ENCODE peak calls at places on chromosomes 13 and 19, in four cellular contexts. X, F, N and C are unnamed samples.

GRCh38 chr19:14021474-14021873 is 6.5 kb upstream of the RLN3 start:
- DNase-seq in X (no peak), N (no peak), F (no peak), C (peak)

GRCh38 chr13:99227909-99228688 is 27.4 kb downstream of the UBAC2 start:
- DNase-seq in X (no peak), N (no peak), F (no peak), C (no peak)

GRCh38 chr19:43984687-43985000 is 656 bp downstream of the ZNF155 start:
- DNase-seq in N (no peak), F (no peak), X (no peak), C (no peak)

GRCh38 chr19:36097036-36097435 is 13.9 kb upstream of the OVOL3 start:
- DNase-seq in N (no peak), X (peak), F (no peak), C (no peak)

GRCh38 chr13:26760835-26761582 is 423 bp upstream of the GPR12 start:
- DNase-seq in X (no peak), N (no peak), F (no peak), C (peak)

GRCh38 chr19:10233946-10234345 is 2.8 kb upstream of the S1PR2 start:
- DNase-seq in X (no peak), N (no peak), F (no peak), C (no peak)

GRCh38 chr13:46010148-46010547 is 42.4 kb downstream of the ZC3H13 start:
- DNase-seq in F (peak), N (no peak), X (peak), C (peak)

GRCh38 chr13:114129649-114130062 is 2.8 kb downstream of the RASA3 start:
- DNase-seq in X (no peak), N (no peak), F (no peak), C (no peak)

GRCh38 chr13:111963031-111963430 is 103.9 kb upstream of the SOX1 start:
- DNase-seq in X (no peak), N (no peak), F (no peak), C (no peak)

GRCh38 chr19:55648657-55649578 is 906 bp downstream of the CCDC106 start:
- DNase-seq in N (no peak), X (no peak), F (no peak), C (no peak)

GRCh38 chr19:46898731-46899130 is 37.9 kb downstream of the ARHGAP35 start:
- DNase-seq in N (no peak), F (peak), X (peak), C (peak)

GRCh38 chr19:10238172-10238783 is 7.1 kb upstream of the S1PR2 start:
- DNase-seq in X (peak), F (no peak), N (no peak), C (no peak)

GRCh38 chr19:33687761-33688656 is 66.3 kb downstream of the CHST8 start:
- DNase-seq in F (no peak), N (no peak), X (no peak), C (no peak)

GRCh38 chr13:75643182-75643581 is 7.1 kb downstream of the LMO7 start:
- DNase-seq in F (no peak), N (no peak), X (no peak), C (no peak)

GRCh38 chr13:52787212-52787611 is 47.6 kb upstream of the CNMD start:
- DNase-seq in F (no peak), N (no peak), X (no peak), C (no peak)

GRCh38 chr19:45883881-45884681 is 1.9 kb downstream of the IRF2BP1 start:
- DNase-seq in F (no peak), N (no peak), X (no peak), C (no peak)

GRCh38 chr19:49019242-49019932 is 2.5 kb upstream of the LHB start:
- DNase-seq in N (peak), X (no peak), F (peak), C (peak)

GRCh38 chr19:49017041-49017665 is at the start of gene LHB:
- DNase-seq in N (no peak), F (no peak), X (no peak), C (peak)

GRCh38 chr19:49016067-49016839 is 638 bp downstream of the LHB start:
- DNase-seq in X (no peak), N (no peak), F (no peak), C (no peak)

GRCh38 chr19:49020342-49020741 is 3.5 kb upstream of the LHB start:
- DNase-seq in N (no peak), F (no peak), X (no peak), C (peak)

DNA sequence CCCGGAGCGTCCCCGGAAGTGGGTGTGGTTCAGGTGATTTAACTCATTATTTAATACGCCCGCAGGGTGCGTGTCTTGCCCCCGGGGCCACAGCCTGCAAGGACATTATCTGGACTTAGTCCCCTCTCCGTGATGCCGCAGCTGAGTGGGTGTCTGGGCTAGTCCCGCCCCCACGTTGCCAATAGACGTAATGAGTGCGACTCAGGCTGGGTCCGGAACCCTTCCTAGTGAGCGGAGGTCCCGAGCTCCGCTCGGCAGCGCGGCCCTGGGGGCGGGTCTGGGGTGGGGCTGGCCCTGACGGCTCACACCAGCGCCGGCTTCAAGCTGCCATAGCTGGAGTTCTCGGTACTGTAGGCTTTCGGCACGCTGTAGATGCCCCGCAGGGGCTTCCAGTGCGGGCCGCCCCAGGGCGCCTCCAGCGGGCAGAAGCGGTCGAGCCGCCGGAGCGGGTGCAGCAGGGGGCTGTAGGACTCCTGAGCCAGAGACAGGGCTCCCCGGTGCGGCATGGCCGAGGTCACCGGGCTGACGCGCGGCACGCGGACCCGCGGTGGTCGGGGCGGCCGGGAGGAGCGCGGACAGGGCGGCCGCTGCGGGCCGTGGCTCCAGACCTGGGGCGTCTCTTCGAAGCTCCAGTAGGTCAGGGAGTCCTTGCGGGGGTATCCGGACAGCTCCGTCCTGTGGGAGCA is 918 bp upstream of the LHB start:
- DNase-seq in F (peak), X (peak), N (peak), C (peak)
- TF ChIP-seq CTCF in F (peak), X (peak), N (peak), C (peak)

GRCh38 chr13:41649659-41650058 is 192.3 kb downstream of the RGCC start:
- DNase-seq in F (peak), X (peak), N (no peak), C (peak)
- TF ChIP-seq CTCF in F (peak), X (peak), N (no peak), C (peak)

GRCh38 chr19:17326595-17326966 is 8.1 kb downstream of the ANO8 start:
- DNase-seq in N (no peak), F (no peak), X (no peak), C (peak)

GRCh38 chr19:17327068-17327653 is 7.5 kb downstream of the ANO8 start:
- DNase-seq in N (no peak), F (no peak), X (no peak), C (no peak)

GRCh38 chr19:17328517-17329060 is 6.1 kb downstream of the ANO8 start:
- DNase-seq in F (no peak), N (peak), X (no peak), C (peak)

GRCh38 chr19:17329061-17329767 is 5.4 kb downstream of the ANO8 start:
- DNase-seq in N (peak), X (no peak), F (no peak), C (peak)

DNA sequence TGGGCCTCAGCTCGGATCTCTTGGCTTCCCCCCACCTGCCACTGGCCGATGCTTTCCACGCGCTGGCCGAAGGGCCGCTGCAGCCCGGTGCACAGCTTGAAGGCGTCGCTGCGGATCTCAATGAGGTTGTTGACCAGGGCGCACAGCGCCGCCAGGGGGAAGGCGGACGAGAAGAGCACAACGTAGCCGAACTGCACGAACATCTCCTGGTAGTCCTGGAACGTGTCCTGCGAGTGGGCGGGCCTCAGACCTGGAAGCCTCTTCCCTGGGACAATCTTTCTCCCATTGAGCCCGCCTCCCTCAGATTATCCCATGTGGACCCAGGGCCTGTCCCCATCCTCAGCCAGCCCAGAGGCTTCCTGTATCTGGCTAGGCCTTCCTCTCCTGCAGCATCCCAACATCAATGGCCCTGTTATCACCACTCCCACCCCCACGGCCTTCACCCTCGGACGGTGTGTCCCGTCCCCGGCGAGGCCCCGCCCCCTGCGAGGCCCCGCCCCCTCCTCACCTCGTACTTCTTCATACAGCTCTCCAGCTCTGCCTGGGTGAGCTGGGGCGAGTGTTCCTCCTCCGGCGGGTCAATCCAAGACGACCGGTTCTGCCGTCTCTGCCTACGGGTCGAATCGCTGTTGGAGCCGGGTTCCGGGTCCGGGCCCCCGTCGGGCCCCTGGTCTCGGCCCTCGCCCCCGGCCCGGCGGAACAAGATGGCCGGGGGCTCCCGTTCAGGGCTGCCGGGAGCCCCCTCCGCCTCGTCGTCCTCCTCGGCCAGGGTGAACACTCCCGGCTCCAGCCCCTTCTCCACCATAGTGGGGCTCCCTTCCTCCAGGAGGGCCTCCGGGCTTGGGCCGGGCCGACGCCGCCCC is 6.8 kb downstream of the ANO8 start:
- DNase-seq in F (peak), N (peak), X (peak), C (peak)
- TF ChIP-seq CTCF in F (no peak), N (no peak), X (peak), C (peak)

GRCh38 chr13:24142453-24142852 is 18.1 kb upstream of the SPATA13 start:
- DNase-seq in N (no peak), X (no peak), F (no peak), C (no peak)
- TF ChIP-seq CTCF in N (no peak), X (no peak), F (no peak), C (no peak)

GRCh38 chr19:49056101-49056901 is 1.2 kb downstream of the CGB7 start:
- DNase-seq in N (peak), X (peak), F (peak), C (peak)
- TF ChIP-seq CTCF in N (peak), X (peak), F (no peak), C (peak)

GRCh38 chr13:80921556-80921955 is 580.6 kb upstream of the SPRY2 start:
- DNase-seq in X (peak), N (no peak), F (no peak), C (no peak)
- TF ChIP-seq CTCF in X (no peak), N (no peak), F (no peak), C (no peak)

DNA sequence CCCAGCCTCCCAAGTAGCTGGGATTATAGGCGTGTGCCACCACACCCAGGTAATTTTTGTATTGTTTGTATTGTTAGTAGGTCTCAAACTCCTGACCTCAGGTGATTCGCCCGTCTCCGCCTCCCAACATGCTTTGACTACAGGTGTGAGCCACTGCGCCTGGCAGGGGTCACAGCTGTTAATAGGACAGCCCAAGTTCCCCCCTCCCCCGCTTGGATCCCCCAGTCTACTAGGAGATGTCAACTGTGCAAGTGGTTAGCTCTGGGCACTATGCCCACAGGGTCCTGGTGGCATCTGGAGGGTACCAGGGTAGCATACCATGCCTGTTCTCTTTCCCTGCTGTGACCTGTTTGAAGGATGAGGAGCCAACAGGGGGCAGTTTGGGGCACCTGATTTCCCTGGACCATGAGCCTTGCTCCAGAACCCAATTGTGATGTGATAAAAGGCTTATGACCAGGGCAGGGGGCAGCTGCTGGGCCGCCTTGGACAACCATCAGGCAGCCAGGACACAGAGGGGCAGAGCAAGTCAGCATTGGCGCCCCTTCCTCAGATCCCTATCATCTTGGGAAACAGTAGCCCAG is at the start of gene TSPAN16:
- DNase-seq in N (no peak), F (no peak), X (no peak), C (no peak)
- TF ChIP-seq CTCF in N (no peak), F (no peak), X (peak), C (peak)

DNA sequence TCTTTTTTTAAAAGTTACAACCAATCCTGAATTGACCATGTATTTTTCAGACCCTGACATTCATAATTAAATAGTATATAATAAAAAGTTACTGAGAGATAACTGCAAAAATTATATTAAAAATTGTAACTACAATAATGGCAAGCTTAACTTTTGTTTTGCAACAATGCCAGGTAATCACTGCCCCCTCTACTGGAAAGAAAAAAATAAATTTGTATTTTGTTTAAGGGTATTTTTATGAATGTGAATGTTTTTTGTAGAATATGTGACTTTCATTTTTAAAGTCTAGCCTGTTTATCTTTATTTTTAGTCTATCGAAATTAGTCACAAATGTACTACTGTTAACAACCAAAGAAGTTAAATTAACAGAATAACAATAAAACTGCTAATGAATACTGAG is 21.7 kb downstream of the MRPS31 start:
- DNase-seq in X (peak), N (no peak), F (no peak), C (no peak)
- TF ChIP-seq CTCF in X (peak), N (no peak), F (peak), C (peak)

DNA sequence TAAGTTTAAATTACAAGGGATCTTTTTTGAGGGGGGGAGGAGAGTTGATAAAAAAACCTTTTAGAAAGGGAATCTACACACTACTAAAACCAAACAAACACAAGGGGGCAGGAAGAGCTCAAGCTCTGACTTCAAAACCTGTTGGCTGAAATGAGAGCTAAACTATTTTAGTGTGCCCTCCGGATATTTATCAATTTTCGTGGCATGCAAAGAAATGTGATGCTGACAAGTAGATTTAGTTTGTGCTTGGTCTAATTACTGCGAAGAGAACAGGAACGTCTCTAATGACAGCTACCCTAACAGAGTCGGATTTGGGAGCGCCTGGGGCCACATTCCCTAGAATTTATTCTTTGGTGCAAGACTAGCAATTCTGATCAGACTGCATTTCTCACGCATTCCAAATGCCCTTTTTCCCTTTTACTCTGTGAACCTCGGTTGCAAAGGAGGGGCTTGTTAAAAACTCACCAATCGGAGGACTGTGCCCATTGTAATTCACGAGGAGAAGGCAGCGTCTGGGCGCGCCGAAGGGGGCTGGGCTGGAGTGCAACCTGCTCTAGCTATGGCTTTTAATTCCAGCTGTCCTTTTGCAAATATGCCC is 804 bp upstream of the FREM2 start:
- DNase-seq in N (no peak), F (peak), X (peak), C (peak)
- TF ChIP-seq CTCF in N (no peak), F (no peak), X (peak), C (peak)

GRCh38 chr13:44818428-44818827 is 170.8 kb downstream of the NUFIP1 start:
- DNase-seq in F (no peak), N (no peak), X (peak), C (peak)
- TF ChIP-seq CTCF in F (no peak), N (no peak), X (peak), C (peak)